ENCODE peak calls at places on chromosomes 11 and 22, in six cellular contexts. One of them, this sample, is unnamed.

GRCh38 chr11:132728026-132728425 is 804.3 kb downstream of the OPCML start:
- DNase-seq in lower lobe of right lung: no peak
- DNase-seq in CD8-positive, alpha-beta T cell: no peak
- DNase-seq in fibroblast of lung: no peak
- DNase-seq in H9: no peak
- DNase-seq in right lobe of liver: no peak
- DNase-seq in this sample: no peak

GRCh38 chr11:47887910-47888569 is 39.9 kb upstream of the NUP160 start:
- DNase-seq in lower lobe of right lung: no peak
- DNase-seq in CD8-positive, alpha-beta T cell: no peak
- DNase-seq in fibroblast of lung: no peak
- DNase-seq in H9: no peak
- DNase-seq in right lobe of liver: no peak
- DNase-seq in this sample: no peak

GRCh38 chr22:43302462-43303109 is 40.6 kb downstream of the SCUBE1 start:
- DNase-seq in lower lobe of right lung: no peak
- DNase-seq in CD8-positive, alpha-beta T cell: no peak
- DNase-seq in fibroblast of lung: no peak
- DNase-seq in H9: no peak
- DNase-seq in right lobe of liver: no peak
- DNase-seq in this sample: no peak

GRCh38 chr11:1104411-1105182 is 29.9 kb downstream of the MUC2 start:
- DNase-seq in lower lobe of right lung: no peak
- DNase-seq in CD8-positive, alpha-beta T cell: no peak
- DNase-seq in fibroblast of lung: no peak
- DNase-seq in H9: no peak
- DNase-seq in right lobe of liver: no peak
- DNase-seq in this sample: no peak

GRCh38 chr22:36816635-36817428 is at the start of gene PVALB:
- DNase-seq in lower lobe of right lung: peak; percentile 50
- DNase-seq in CD8-positive, alpha-beta T cell: no peak
- DNase-seq in fibroblast of lung: peak; percentile 29
- DNase-seq in H9: no peak
- DNase-seq in right lobe of liver: no peak
- DNase-seq in this sample: peak; percentile 27

GRCh38 chr11:66686100-66686785 is 8.6 kb upstream of the RBM4B start:
- DNase-seq in lower lobe of right lung: no peak
- DNase-seq in CD8-positive, alpha-beta T cell: no peak
- DNase-seq in fibroblast of lung: no peak
- DNase-seq in H9: no peak
- DNase-seq in right lobe of liver: no peak
- DNase-seq in this sample: peak; percentile 82

GRCh38 chr11:11426226-11426915 is 73.3 kb upstream of the CSNK2A3 start:
- DNase-seq in lower lobe of right lung: no peak
- DNase-seq in CD8-positive, alpha-beta T cell: no peak
- DNase-seq in fibroblast of lung: no peak
- DNase-seq in H9: no peak
- DNase-seq in right lobe of liver: no peak
- DNase-seq in this sample: no peak

GRCh38 chr11:119473226-119473625 is 50.3 kb upstream of the THY1 start:
- DNase-seq in lower lobe of right lung: no peak
- DNase-seq in CD8-positive, alpha-beta T cell: no peak
- DNase-seq in fibroblast of lung: no peak
- DNase-seq in H9: peak; percentile 18
- DNase-seq in right lobe of liver: no peak
- DNase-seq in this sample: no peak

GRCh38 chr11:15627560-15627959 is 512.8 kb downstream of the INSC start:
- DNase-seq in lower lobe of right lung: no peak
- DNase-seq in CD8-positive, alpha-beta T cell: no peak
- DNase-seq in fibroblast of lung: peak; percentile 70
- DNase-seq in H9: no peak
- DNase-seq in right lobe of liver: no peak
- DNase-seq in this sample: peak; percentile 4

GRCh38 chr22:35812600-35812999 is 94.9 kb downstream of the APOL5 start:
- DNase-seq in lower lobe of right lung: no peak
- DNase-seq in CD8-positive, alpha-beta T cell: no peak
- DNase-seq in fibroblast of lung: no peak
- DNase-seq in H9: no peak
- DNase-seq in right lobe of liver: no peak
- DNase-seq in this sample: no peak

GRCh38 chr11:1230456-1231395 is 7.9 kb downstream of the MUC5B start:
- DNase-seq in lower lobe of right lung: peak; percentile 42
- DNase-seq in CD8-positive, alpha-beta T cell: no peak
- DNase-seq in fibroblast of lung: no peak
- DNase-seq in H9: peak; percentile 41
- DNase-seq in right lobe of liver: peak; percentile 52
- DNase-seq in this sample: peak; percentile 52

GRCh38 chr11:28384418-28384817 is 276.2 kb downstream of the METTL15 start:
- DNase-seq in lower lobe of right lung: no peak
- DNase-seq in CD8-positive, alpha-beta T cell: no peak
- DNase-seq in fibroblast of lung: peak; percentile 99
- DNase-seq in H9: no peak
- DNase-seq in right lobe of liver: no peak
- DNase-seq in this sample: no peak

GRCh38 chr22:38273135-38273761 is 438 bp upstream of the TMEM184B start:
- DNase-seq in lower lobe of right lung: no peak
- DNase-seq in CD8-positive, alpha-beta T cell: no peak
- DNase-seq in fibroblast of lung: peak; percentile 10
- DNase-seq in H9: peak; percentile 23
- DNase-seq in right lobe of liver: no peak
- DNase-seq in this sample: no peak

GRCh38 chr11:76369406-76369805 is 11.5 kb downstream of the THAP12 start:
- DNase-seq in lower lobe of right lung: no peak
- DNase-seq in CD8-positive, alpha-beta T cell: no peak
- DNase-seq in fibroblast of lung: no peak
- DNase-seq in H9: no peak
- DNase-seq in right lobe of liver: no peak
- DNase-seq in this sample: no peak

GRCh38 chr11:61610905-61611304 is 30.0 kb upstream of the SYT7 start:
- DNase-seq in lower lobe of right lung: no peak
- DNase-seq in CD8-positive, alpha-beta T cell: no peak
- DNase-seq in fibroblast of lung: no peak
- DNase-seq in H9: no peak
- DNase-seq in right lobe of liver: peak; percentile 66
- DNase-seq in this sample: no peak

GRCh38 chr11:10650630-10651029 is 42.9 kb downstream of the IRAG1 start:
- DNase-seq in lower lobe of right lung: no peak
- DNase-seq in CD8-positive, alpha-beta T cell: no peak
- DNase-seq in fibroblast of lung: no peak
- DNase-seq in H9: no peak
- DNase-seq in right lobe of liver: no peak
- DNase-seq in this sample: no peak

GRCh38 chr11:2562181-2562581 is 117.4 kb downstream of the KCNQ1 start:
- DNase-seq in lower lobe of right lung: peak; percentile 44
- DNase-seq in CD8-positive, alpha-beta T cell: no peak
- DNase-seq in fibroblast of lung: no peak
- DNase-seq in H9: no peak
- DNase-seq in right lobe of liver: peak; percentile 48
- DNase-seq in this sample: no peak

GRCh38 chr11:63901660-63902059 is 15.3 kb downstream of the RCOR2 start:
- DNase-seq in lower lobe of right lung: no peak
- DNase-seq in CD8-positive, alpha-beta T cell: no peak
- DNase-seq in fibroblast of lung: no peak
- DNase-seq in H9: no peak
- DNase-seq in right lobe of liver: no peak
- DNase-seq in this sample: no peak

GRCh38 chr22:27667121-27667843 is 134.3 kb downstream of the MN1 start:
- DNase-seq in lower lobe of right lung: no peak
- DNase-seq in CD8-positive, alpha-beta T cell: no peak
- DNase-seq in fibroblast of lung: peak; percentile 96
- DNase-seq in H9: no peak
- DNase-seq in right lobe of liver: no peak
- DNase-seq in this sample: no peak

GRCh38 chr22:37681001-37681424 is 5.1 kb upstream of the NOL12 start:
- DNase-seq in lower lobe of right lung: no peak
- DNase-seq in CD8-positive, alpha-beta T cell: no peak
- DNase-seq in fibroblast of lung: peak; percentile 72
- DNase-seq in H9: no peak
- DNase-seq in right lobe of liver: no peak
- DNase-seq in this sample: no peak

GRCh38 chr11:73273246-73273890 is 1.2 kb downstream of the P2RY6 start:
- DNase-seq in lower lobe of right lung: no peak
- DNase-seq in CD8-positive, alpha-beta T cell: no peak
- DNase-seq in fibroblast of lung: no peak
- DNase-seq in H9: no peak
- DNase-seq in right lobe of liver: no peak
- DNase-seq in this sample: no peak

GRCh38 chr11:75189911-75190310 is 39.0 kb downstream of the SLCO2B1 start:
- DNase-seq in lower lobe of right lung: no peak
- DNase-seq in CD8-positive, alpha-beta T cell: no peak
- DNase-seq in fibroblast of lung: no peak
- DNase-seq in H9: no peak
- DNase-seq in right lobe of liver: no peak
- DNase-seq in this sample: no peak

GRCh38 chr11:131924001-131924400 is 553.6 kb downstream of the NTM start:
- DNase-seq in lower lobe of right lung: no peak
- DNase-seq in CD8-positive, alpha-beta T cell: no peak
- DNase-seq in fibroblast of lung: peak; percentile 52
- DNase-seq in H9: no peak
- DNase-seq in right lobe of liver: no peak
- DNase-seq in this sample: no peak

GRCh38 chr22:45880732-45881523 is 96.0 kb downstream of the WNT7B start:
- DNase-seq in lower lobe of right lung: peak; percentile 37
- DNase-seq in CD8-positive, alpha-beta T cell: no peak
- DNase-seq in fibroblast of lung: no peak
- DNase-seq in H9: peak; percentile 35
- DNase-seq in right lobe of liver: peak; percentile 53
- DNase-seq in this sample: no peak

GRCh38 chr11:32573228-32573627 is 10.4 kb upstream of the EIF3M start:
- DNase-seq in lower lobe of right lung: no peak
- DNase-seq in CD8-positive, alpha-beta T cell: no peak
- DNase-seq in fibroblast of lung: no peak
- DNase-seq in H9: no peak
- DNase-seq in right lobe of liver: no peak
- DNase-seq in this sample: no peak

DNA sequence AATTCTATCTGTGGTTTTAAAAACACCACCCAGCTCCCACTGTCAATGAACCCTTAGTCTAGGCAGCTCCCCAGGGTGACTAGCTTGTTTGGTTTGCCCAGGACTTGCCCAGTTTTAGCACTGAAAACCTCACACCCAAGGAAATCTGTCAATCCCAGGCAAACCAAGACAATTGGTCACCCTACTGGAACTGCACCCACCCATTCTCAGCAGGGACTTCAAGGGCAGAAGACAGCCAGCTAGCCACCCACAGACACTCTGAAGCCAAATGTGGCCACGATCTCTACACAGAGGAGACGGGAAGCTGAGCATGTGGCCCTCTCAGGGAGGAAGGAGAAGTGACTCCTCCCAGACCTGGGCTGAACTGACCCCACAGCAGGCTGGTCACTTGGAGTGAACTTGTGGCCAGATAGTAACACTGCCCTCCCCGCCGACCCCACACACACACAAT is 74.4 kb upstream of the DRD2 start:
- DNase-seq in lower lobe of right lung: peak; percentile 56
- DNase-seq in CD8-positive, alpha-beta T cell: no peak
- DNase-seq in fibroblast of lung: peak; percentile 57
- DNase-seq in H9: no peak
- DNase-seq in right lobe of liver: no peak
- DNase-seq in this sample: no peak
- H3K27ac ChIP-seq in lower lobe of right lung: no peak overlapping the region
- H3K27ac ChIP-seq in CD8-positive, alpha-beta T cell: no peak overlapping the region
- H3K27ac ChIP-seq in fibroblast of lung: no peak overlapping the region
- H3K27ac ChIP-seq in H9: no peak overlapping the region
- H3K27ac ChIP-seq in right lobe of liver: no peak overlapping the region
- H3K27ac ChIP-seq in this sample: no peak overlapping the region

GRCh38 chr11:95087171-95087570 is 2.5 kb upstream of the ENDOD1 start:
- DNase-seq in lower lobe of right lung: no peak
- DNase-seq in CD8-positive, alpha-beta T cell: no peak
- DNase-seq in fibroblast of lung: no peak
- DNase-seq in H9: no peak
- DNase-seq in right lobe of liver: no peak
- DNase-seq in this sample: no peak

GRCh38 chr11:95092549-95093324 is 3.1 kb downstream of the ENDOD1 start:
- DNase-seq in lower lobe of right lung: no peak
- DNase-seq in CD8-positive, alpha-beta T cell: no peak
- DNase-seq in fibroblast of lung: peak; percentile 77
- DNase-seq in H9: no peak
- DNase-seq in right lobe of liver: no peak
- DNase-seq in this sample: peak; percentile 37

GRCh38 chr11:95091663-95092062 is 2.0 kb downstream of the ENDOD1 start:
- DNase-seq in lower lobe of right lung: no peak
- DNase-seq in CD8-positive, alpha-beta T cell: no peak
- DNase-seq in fibroblast of lung: no peak
- DNase-seq in H9: no peak
- DNase-seq in right lobe of liver: no peak
- DNase-seq in this sample: no peak

GRCh38 chr11:95088946-95089619 is 563 bp upstream of the ENDOD1 start:
- DNase-seq in lower lobe of right lung: no peak
- DNase-seq in CD8-positive, alpha-beta T cell: no peak
- DNase-seq in fibroblast of lung: no peak
- DNase-seq in H9: no peak
- DNase-seq in right lobe of liver: no peak
- DNase-seq in this sample: no peak

GRCh38 chr11:95089620-95090542 is at the start of gene ENDOD1:
- DNase-seq in lower lobe of right lung: peak; percentile 91
- DNase-seq in CD8-positive, alpha-beta T cell: peak; percentile 76
- DNase-seq in fibroblast of lung: peak; percentile 84
- DNase-seq in H9: peak; percentile 83
- DNase-seq in right lobe of liver: peak; percentile 87
- DNase-seq in this sample: peak; percentile 75
- TF ChIP-seq CTCF in lower lobe of right lung: no peak
- TF ChIP-seq CTCF in CD8-positive, alpha-beta T cell: no peak
- TF ChIP-seq CTCF in fibroblast of lung: peak; percentile 10
- TF ChIP-seq CTCF in H9: no peak
- TF ChIP-seq CTCF in right lobe of liver: no peak
- TF ChIP-seq CTCF in this sample: peak; percentile 16

GRCh38 chr11:102316505-102316904 is 779 bp upstream of the BIRC3 start:
- DNase-seq in lower lobe of right lung: no peak
- DNase-seq in CD8-positive, alpha-beta T cell: no peak
- DNase-seq in fibroblast of lung: no peak
- DNase-seq in H9: no peak
- DNase-seq in right lobe of liver: no peak
- DNase-seq in this sample: no peak
- H3K27ac ChIP-seq in lower lobe of right lung: peak overlapping the region; percentile 81
- H3K27ac ChIP-seq in CD8-positive, alpha-beta T cell: peak overlapping the region; percentile 82
- H3K27ac ChIP-seq in fibroblast of lung: no peak overlapping the region
- H3K27ac ChIP-seq in H9: no peak overlapping the region
- H3K27ac ChIP-seq in right lobe of liver: peak overlapping the region; percentile 35
- H3K27ac ChIP-seq in this sample: no peak overlapping the region

GRCh38 chr22:29054251-29054767 is 7.3 kb downstream of the C22orf31 start:
- DNase-seq in lower lobe of right lung: no peak
- DNase-seq in CD8-positive, alpha-beta T cell: no peak
- DNase-seq in fibroblast of lung: no peak
- DNase-seq in H9: no peak
- DNase-seq in right lobe of liver: peak; percentile 84
- DNase-seq in this sample: no peak

GRCh38 chr22:29048822-29049654 is 12.6 kb downstream of the C22orf31 start:
- DNase-seq in lower lobe of right lung: no peak
- DNase-seq in CD8-positive, alpha-beta T cell: no peak
- DNase-seq in fibroblast of lung: no peak
- DNase-seq in H9: no peak
- DNase-seq in right lobe of liver: no peak
- DNase-seq in this sample: no peak

GRCh38 chr22:29049655-29050263 is 11.9 kb downstream of the C22orf31 start:
- DNase-seq in lower lobe of right lung: no peak
- DNase-seq in CD8-positive, alpha-beta T cell: no peak
- DNase-seq in fibroblast of lung: no peak
- DNase-seq in H9: no peak
- DNase-seq in right lobe of liver: no peak
- DNase-seq in this sample: no peak

GRCh38 chr22:29053048-29053702 is 8.5 kb downstream of the C22orf31 start:
- DNase-seq in lower lobe of right lung: no peak
- DNase-seq in CD8-positive, alpha-beta T cell: no peak
- DNase-seq in fibroblast of lung: no peak
- DNase-seq in H9: no peak
- DNase-seq in right lobe of liver: no peak
- DNase-seq in this sample: no peak

GRCh38 chr22:29050457-29050856 is 11.2 kb downstream of the C22orf31 start:
- DNase-seq in lower lobe of right lung: no peak
- DNase-seq in CD8-positive, alpha-beta T cell: no peak
- DNase-seq in fibroblast of lung: no peak
- DNase-seq in H9: no peak
- DNase-seq in right lobe of liver: no peak
- DNase-seq in this sample: no peak
- TF ChIP-seq CTCF in lower lobe of right lung: no peak
- TF ChIP-seq CTCF in CD8-positive, alpha-beta T cell: no peak
- TF ChIP-seq CTCF in fibroblast of lung: no peak
- TF ChIP-seq CTCF in H9: no peak
- TF ChIP-seq CTCF in right lobe of liver: no peak
- TF ChIP-seq CTCF in this sample: no peak